ENCODE peak calls at places on chromosomes 11 and 22, in five cellular contexts. Y is omental fat pad, W is right atrium auricular region, I is Kasumi-1, G is iris pigment epithelial cell. Q is an unnamed sample.

GRCh38 chr22:43001271-43002197 is 13.4 kb downstream of the PACSIN2 start:
- DNase-seq in Y (no peak), W (no peak), I (peak; percentile 54), G (peak; percentile 62), Q (peak; percentile 37)

GRCh38 chr11:528166-528814 is 7.1 kb downstream of the HRAS start:
- DNase-seq in Y (no peak), W (no peak), I (no peak), G (no peak), Q (no peak)

GRCh38 chr11:120222916-120223315 is 12.1 kb downstream of the OAF start:
- DNase-seq in Y (no peak), W (no peak), I (no peak), G (no peak), Q (no peak)

GRCh38 chr11:82462588-82462987 is 271.1 kb downstream of the FAM181B start:
- DNase-seq in Y (no peak), W (no peak), I (no peak), G (no peak), Q (no peak)

GRCh38 chr22:38745676-38746460 is 9.9 kb downstream of the SUN2 start:
- DNase-seq in Y (no peak), W (no peak), I (no peak), G (no peak), Q (no peak)

GRCh38 chr11:124541204-124541603 is 2.2 kb downstream of the OR8B12 start:
- DNase-seq in Y (no peak), W (no peak), I (no peak), G (no peak), Q (no peak)

GRCh38 chr11:67372993-67373915 is at the start of gene CLCF1:
- DNase-seq in Y (no peak), W (no peak), I (peak; percentile 19), G (peak; percentile 87), Q (peak; percentile 89)

GRCh38 chr11:121870202-121871045 is 245.6 kb downstream of the BLID start:
- DNase-seq in Y (no peak), W (no peak), I (no peak), G (no peak), Q (peak; percentile 27)

GRCh38 chr11:77266766-77267165 is 34.7 kb downstream of the GDPD4 start:
- DNase-seq in Y (no peak), W (no peak), I (no peak), G (peak; percentile 61), Q (no peak)

GRCh38 chr11:65640483-65641207 is 2.7 kb downstream of the SIPA1 start:
- DNase-seq in Y (no peak), W (no peak), I (peak; percentile 86), G (no peak), Q (no peak)

GRCh38 chr11:19237813-19238212 is 2.9 kb downstream of the E2F8 start:
- DNase-seq in Y (no peak), W (no peak), I (no peak), G (no peak), Q (no peak)

GRCh38 chr22:17201285-17201945 is 17.8 kb downstream of the ADA2 start:
- DNase-seq in Y (no peak), W (no peak), I (no peak), G (peak; percentile 16), Q (peak; percentile 22)

GRCh38 chr11:46489668-46490560 is 98.3 kb upstream of the CHRM4 start:
- DNase-seq in Y (no peak), W (no peak), I (peak; percentile 66), G (peak; percentile 65), Q (peak; percentile 65)

GRCh38 chr11:12538889-12539421 is 135.3 kb upstream of the TEAD1 start:
- DNase-seq in Y (no peak), W (no peak), I (no peak), G (no peak), Q (no peak)

GRCh38 chr11:79117488-79117887 is 323.3 kb downstream of the TENM4 start:
- DNase-seq in Y (no peak), W (no peak), I (no peak), G (no peak), Q (no peak)

GRCh38 chr11:124301482-124301881 is 12.3 kb downstream of the OR8D1 start:
- DNase-seq in Y (no peak), W (no peak), I (no peak), G (peak; percentile 92), Q (peak; percentile 54)

GRCh38 chr11:129445226-129445625 is 69.6 kb downstream of the BARX2 start:
- DNase-seq in Y (no peak), W (no peak), I (no peak), G (no peak), Q (no peak)

GRCh38 chr11:95790933-95791247 is 592 bp downstream of the CEP57 start:
- DNase-seq in Y (peak; percentile 55), W (peak; percentile 78), I (peak; percentile 46), G (peak; percentile 68), Q (peak; percentile 79)

GRCh38 chr11:73468590-73469161 is 92.5 kb downstream of the RELT start:
- DNase-seq in Y (no peak), W (no peak), I (no peak), G (no peak), Q (no peak)

GRCh38 chr22:31347251-31348008 is 1.3 kb upstream of the PATZ1 start:
- DNase-seq in Y (no peak), W (no peak), I (peak; percentile 66), G (peak; percentile 77), Q (peak; percentile 78)

GRCh38 chr22:44673406-44673805 is 28.6 kb upstream of the PRR5 start:
- DNase-seq in Y (no peak), W (no peak), I (no peak), G (no peak), Q (no peak)

GRCh38 chr11:63813563-63814382 is 517 bp downstream of the SPINDOC start:
- DNase-seq in Y (no peak), W (no peak), I (peak; percentile 22), G (peak; percentile 47), Q (peak; percentile 61)

GRCh38 chr11:69307421-69307820 is 13.5 kb downstream of the MYEOV start:
- DNase-seq in Y (no peak), W (no peak), I (no peak), G (no peak), Q (no peak)

GRCh38 chr11:35141538-35141937 is 2.6 kb downstream of the CD44 start:
- DNase-seq in Y (no peak), W (peak; percentile 78), I (peak; percentile 86), G (no peak), Q (no peak)

GRCh38 chr22:48226026-48227013 is 1463.9 kb downstream of the TBC1D22A start:
- DNase-seq in Y (no peak), W (peak; percentile 52), I (no peak), G (no peak), Q (no peak)

GRCh38 chr11:6629573-6629891 is 10.3 kb upstream of the TPP1 start:
- DNase-seq in Y (no peak), W (no peak), I (no peak), G (no peak), Q (no peak)

GRCh38 chr11:34865261-34865660 is 50.9 kb downstream of the APIP start:
- DNase-seq in Y (no peak), W (no peak), I (no peak), G (no peak), Q (no peak)

GRCh38 chr11:102780491-102780918 is at the start of gene MMP10:
- DNase-seq in Y (no peak), W (no peak), I (peak; percentile 50), G (peak; percentile 74), Q (peak; percentile 33)

GRCh38 chr11:18016789-18017188 is 3.9 kb upstream of the SERGEF start:
- DNase-seq in Y (no peak), W (no peak), I (no peak), G (peak; percentile 30), Q (no peak)

GRCh38 chr11:63917685-63918523 is 940 bp upstream of the RCOR2 start:
- DNase-seq in Y (no peak), W (peak; percentile 68), I (peak; percentile 4), G (no peak), Q (peak; percentile 24)

GRCh38 chr11:118921121-118921928 is 4.4 kb downstream of the BCL9L start:
- DNase-seq in Y (no peak), W (peak; percentile 91), I (no peak), G (peak; percentile 89), Q (peak; percentile 96)

GRCh38 chr11:11107081-11107480 is 246.0 kb downstream of the CSNK2A3 start:
- DNase-seq in Y (no peak), W (no peak), I (no peak), G (no peak), Q (no peak)

Q was measured in cardiac fibroblast.